ENCODE peak calls at places on chromosomes 12 and 14, in seven cellular contexts. I is brain microvascular endothelial cell, Q is cerebellum, P is activated T-cell treated with anti-CD3 and anti-CD28 coated beads for 48 hours, F is astrocyte of the spinal cord, W is EL, E is mucosa of descending colon. K is an unnamed sample.

GRCh38 chr14:68924392-68925158 is 54.5 kb downstream of the ACTN1 start:
- DNase-seq in I (no peak), Q (no peak), P (no peak), F (no peak), W (peak), E (no peak), K (peak)

GRCh38 chr12:131896811-131897270 is 2.4 kb downstream of the ULK1 start:
- DNase-seq in I (peak), Q (peak), P (no peak), F (no peak), W (no peak), E (peak), K (no peak)

GRCh38 chr12:99810718-99811593 is 163.4 kb downstream of the GARIN6 start:
- DNase-seq in I (peak), Q (peak), P (no peak), F (peak), W (peak), E (no peak), K (peak)

GRCh38 chr12:68831272-68831671 is 23.3 kb downstream of the MDM2 start:
- DNase-seq in I (no peak), Q (no peak), P (no peak), F (no peak), W (no peak), E (no peak), K (no peak)

GRCh38 chr12:118880745-118881144 is 100.6 kb upstream of the SRRM4 start:
- DNase-seq in I (no peak), Q (no peak), P (no peak), F (no peak), W (no peak), E (no peak), K (no peak)

GRCh38 chr12:78403136-78403535 is 461.4 kb upstream of the SYT1 start:
- DNase-seq in I (peak), Q (peak), P (no peak), F (peak), W (peak), E (no peak), K (no peak)

GRCh38 chr12:127811988-127812387 is 455.0 kb upstream of the TMEM132C start:
- DNase-seq in I (peak), Q (no peak), P (no peak), F (peak), W (peak), E (no peak), K (peak)

GRCh38 chr14:103027451-103027850 is 29.9 kb downstream of the CDC42BPB start:
- DNase-seq in I (no peak), Q (no peak), P (no peak), F (no peak), W (no peak), E (no peak), K (no peak)

GRCh38 chr14:104515811-104516780 is 63.5 kb upstream of the C14orf180 start:
- DNase-seq in I (no peak), Q (no peak), P (no peak), F (no peak), W (no peak), E (no peak), K (no peak)

GRCh38 chr12:108728820-108729611 is 2.3 kb downstream of the CORO1C start:
- DNase-seq in I (no peak), Q (no peak), P (no peak), F (peak), W (peak), E (no peak), K (no peak)

GRCh38 chr12:127445583-127445982 is 821.4 kb upstream of the TMEM132C start:
- DNase-seq in I (no peak), Q (no peak), P (no peak), F (no peak), W (no peak), E (no peak), K (no peak)

GRCh38 chr14:64654072-64654899 is 49.9 kb upstream of the PLEKHG3 start:
- DNase-seq in I (peak), Q (no peak), P (no peak), F (peak), W (peak), E (no peak), K (peak)

GRCh38 chr14:64450255-64450654 is 15.0 kb upstream of the AKAP5 start:
- DNase-seq in I (no peak), Q (no peak), P (no peak), F (no peak), W (no peak), E (no peak), K (no peak)

GRCh38 chr14:73047808-73048207 is 10.5 kb upstream of the RBM25 start:
- DNase-seq in I (no peak), Q (no peak), P (no peak), F (no peak), W (no peak), E (no peak), K (no peak)

GRCh38 chr14:59425322-59425945 is 39.7 kb downstream of the GPR135 start:
- DNase-seq in I (no peak), Q (no peak), P (no peak), F (no peak), W (peak), E (no peak), K (no peak)

K was measured in amniotic stem cell.